ENCODE peak calls at places on chromosomes 5 and 9, in five cellular contexts. K is transverse colon, Z is GM19239, A is iris pigment epithelial cell, X is BJ. Q is an unnamed sample.

GRCh38 chr9:109020982-109021511 is 7.7 kb upstream of the CTNNAL1 start:
- DNase-seq in K (no peak), Z (no peak), A (no peak), X (no peak), Q (no peak)

GRCh38 chr5:150789943-150790611 is 11.5 kb downstream of the SMIM3 start:
- DNase-seq in K (peak), Z (no peak), A (peak), X (peak), Q (peak)

GRCh38 chr5:177553671-177554429 is 513 bp downstream of the FAM193B start:
- DNase-seq in K (peak), Z (peak), A (peak), X (no peak), Q (no peak)

GRCh38 chr5:32083981-32084430 is 90.1 kb downstream of the GOLPH3 start:
- DNase-seq in K (no peak), Z (no peak), A (no peak), X (no peak), Q (no peak)

GRCh38 chr5:95712347-95712958 is 18.7 kb upstream of the RHOBTB3 start:
- DNase-seq in K (no peak), Z (no peak), A (peak), X (peak), Q (peak)

GRCh38 chr5:156835905-156836304 is 14.2 kb upstream of the PPP1R2B start:
- DNase-seq in K (no peak), Z (no peak), A (no peak), X (no peak), Q (no peak)

GRCh38 chr5:148974638-148975330 is 88.1 kb downstream of the SH3TC2 start:
- DNase-seq in K (no peak), Z (no peak), A (peak), X (no peak), Q (no peak)

GRCh38 chr5:32090026-32090754 is 83.9 kb downstream of the GOLPH3 start:
- DNase-seq in K (no peak), Z (no peak), A (no peak), X (no peak), Q (no peak)

GRCh38 chr5:159316519-159317383 is 13.5 kb downstream of the IL12B start:
- DNase-seq in K (peak), Z (no peak), A (peak), X (no peak), Q (peak)

GRCh38 chr5:126723643-126724042 is 53.3 kb upstream of the LMNB1 start:
- DNase-seq in K (no peak), Z (no peak), A (no peak), X (no peak), Q (peak)

GRCh38 chr5:148033138-148033537 is 30.6 kb upstream of the SPINK5 start:
- DNase-seq in K (no peak), Z (no peak), A (no peak), X (no peak), Q (no peak)

GRCh38 chr5:3143382-3143781 is 391.9 kb upstream of the IRX2 start:
- DNase-seq in K (no peak), Z (no peak), A (no peak), X (no peak), Q (no peak)

GRCh38 chr5:156155638-156156037 is 171.3 kb upstream of the SGCD start:
- DNase-seq in K (peak), Z (no peak), A (no peak), X (no peak), Q (no peak)

GRCh38 chr5:89595065-89595464 is 712.1 kb upstream of the MEF2C start:
- DNase-seq in K (no peak), Z (no peak), A (no peak), X (no peak), Q (peak)

GRCh38 chr5:180090769-180091546 is 19.4 kb upstream of the RNF130 start:
- DNase-seq in K (peak), Z (no peak), A (peak), X (no peak), Q (peak)

GRCh38 chr9:74735761-74736160 is 152.0 kb downstream of the TRPM6 start:
- DNase-seq in K (no peak), Z (no peak), A (no peak), X (no peak), Q (no peak)

GRCh38 chr5:9523090-9523813 is 22.6 kb downstream of the SEMA5A start:
- DNase-seq in K (no peak), Z (no peak), A (peak), X (no peak), Q (no peak)

GRCh38 chr9:129317179-129318011 is 139.3 kb upstream of the IER5L start:
- DNase-seq in K (no peak), Z (no peak), A (peak), X (no peak), Q (peak)

GRCh38 chr5:107331882-107332281 is 338.9 kb downstream of the EFNA5 start:
- DNase-seq in K (no peak), Z (no peak), A (peak), X (no peak), Q (peak)

Q was measured in fibroblast of lung.